ENCODE peak calls at places on chromosomes 2 and 18, in six cellular contexts. One of them, this sample, is unnamed.

GRCh38 chr2:105557021-105557420 is 158.2 kb upstream of the FHL2 start:
- DNase-seq in AG04450: no peak
- DNase-seq in lower leg skin: peak; percentile 67
- DNase-seq in heart right ventricle: peak; percentile 48
- DNase-seq in NB4: no peak
- DNase-seq in GM06990: no peak
- DNase-seq in this sample: no peak

GRCh38 chr2:234745347-234745746 is 206.5 kb upstream of the SH3BP4 start:
- DNase-seq in GM06990: no peak
- DNase-seq in heart right ventricle: no peak
- DNase-seq in NB4: no peak
- DNase-seq in AG04450: no peak
- DNase-seq in lower leg skin: no peak
- DNase-seq in this sample: no peak

GRCh38 chr2:235618039-235618438 is 124.2 kb downstream of the AGAP1 start:
- DNase-seq in AG04450: peak; percentile 58
- DNase-seq in GM06990: no peak
- DNase-seq in heart right ventricle: no peak
- DNase-seq in NB4: no peak
- DNase-seq in lower leg skin: no peak
- DNase-seq in this sample: peak; percentile 80

GRCh38 chr2:163715199-163715598 is 20.6 kb downstream of the FIGN start:
- DNase-seq in lower leg skin: no peak
- DNase-seq in heart right ventricle: no peak
- DNase-seq in NB4: no peak
- DNase-seq in AG04450: no peak
- DNase-seq in GM06990: no peak
- DNase-seq in this sample: no peak

GRCh38 chr2:98903767-98904485 is 32.1 kb downstream of the CRACDL start:
- DNase-seq in GM06990: no peak
- DNase-seq in heart right ventricle: no peak
- DNase-seq in lower leg skin: peak; percentile 58
- DNase-seq in NB4: no peak
- DNase-seq in AG04450: no peak
- DNase-seq in this sample: no peak

GRCh38 chr2:123768233-123768632 is 256.9 kb upstream of the CNTNAP5 start:
- DNase-seq in heart right ventricle: no peak
- DNase-seq in AG04450: no peak
- DNase-seq in NB4: no peak
- DNase-seq in lower leg skin: no peak
- DNase-seq in GM06990: no peak
- DNase-seq in this sample: no peak

GRCh38 chr2:152580722-152581121 is 136.5 kb downstream of the PRPF40A start:
- DNase-seq in GM06990: no peak
- DNase-seq in heart right ventricle: no peak
- DNase-seq in NB4: no peak
- DNase-seq in AG04450: no peak
- DNase-seq in lower leg skin: no peak
- DNase-seq in this sample: peak; percentile 53

GRCh38 chr2:147463881-147464520 is 380.8 kb upstream of the ACVR2A start:
- DNase-seq in NB4: no peak
- DNase-seq in AG04450: no peak
- DNase-seq in heart right ventricle: no peak
- DNase-seq in lower leg skin: no peak
- DNase-seq in GM06990: no peak
- DNase-seq in this sample: no peak

GRCh38 chr18:10386049-10386448 is 68.4 kb upstream of the APCDD1 start:
- DNase-seq in heart right ventricle: no peak
- DNase-seq in GM06990: no peak
- DNase-seq in AG04450: no peak
- DNase-seq in NB4: no peak
- DNase-seq in lower leg skin: no peak
- DNase-seq in this sample: no peak

GRCh38 chr2:223941579-223942277 is 3.4 kb downstream of the WDFY1 start:
- DNase-seq in NB4: no peak
- DNase-seq in GM06990: peak; percentile 47
- DNase-seq in heart right ventricle: no peak
- DNase-seq in AG04450: no peak
- DNase-seq in lower leg skin: no peak
- DNase-seq in this sample: peak; percentile 94

GRCh38 chr2:165804719-165805118 is 10.7 kb upstream of the GALNT3 start:
- DNase-seq in heart right ventricle: no peak
- DNase-seq in GM06990: no peak
- DNase-seq in NB4: no peak
- DNase-seq in lower leg skin: no peak
- DNase-seq in AG04450: no peak
- DNase-seq in this sample: no peak

GRCh38 chr18:47908523-47909039 is 21.9 kb downstream of the SMAD2 start:
- DNase-seq in lower leg skin: no peak
- DNase-seq in NB4: no peak
- DNase-seq in GM06990: no peak
- DNase-seq in AG04450: no peak
- DNase-seq in heart right ventricle: no peak
- DNase-seq in this sample: no peak

GRCh38 chr2:199975297-199975895 is 20.0 kb downstream of the MAIP1 start:
- DNase-seq in heart right ventricle: no peak
- DNase-seq in AG04450: no peak
- DNase-seq in lower leg skin: no peak
- DNase-seq in NB4: no peak
- DNase-seq in GM06990: no peak
- DNase-seq in this sample: peak; percentile 81

GRCh38 chr2:219405958-219406860 is 12.0 kb upstream of the DES start:
- DNase-seq in heart right ventricle: no peak
- DNase-seq in AG04450: no peak
- DNase-seq in lower leg skin: no peak
- DNase-seq in NB4: no peak
- DNase-seq in GM06990: no peak
- DNase-seq in this sample: peak; percentile 8

GRCh38 chr2:219684721-219685689 is 57.6 kb downstream of the SLC4A3 start:
- DNase-seq in lower leg skin: peak; percentile 91
- DNase-seq in AG04450: no peak
- DNase-seq in heart right ventricle: peak; percentile 50
- DNase-seq in GM06990: peak; percentile 72
- DNase-seq in NB4: peak; percentile 68
- DNase-seq in this sample: peak; percentile 92

GRCh38 chr2:48715042-48715899 is 40.3 kb downstream of the LHCGR start:
- DNase-seq in AG04450: peak; percentile 93
- DNase-seq in lower leg skin: no peak
- DNase-seq in GM06990: no peak
- DNase-seq in heart right ventricle: peak; percentile 6
- DNase-seq in NB4: no peak
- DNase-seq in this sample: peak; percentile 4

GRCh38 chr18:51603551-51603950 is 406.1 kb upstream of the MEX3C start:
- DNase-seq in lower leg skin: no peak
- DNase-seq in NB4: no peak
- DNase-seq in AG04450: no peak
- DNase-seq in heart right ventricle: no peak
- DNase-seq in GM06990: no peak
- DNase-seq in this sample: no peak

GRCh38 chr2:241843321-241844065 is 15.2 kb downstream of the PDCD1 start:
- DNase-seq in lower leg skin: peak; percentile 86
- DNase-seq in NB4: no peak
- DNase-seq in AG04450: no peak
- DNase-seq in GM06990: peak; percentile 9
- DNase-seq in heart right ventricle: no peak
- DNase-seq in this sample: no peak

GRCh38 chr2:219497495-219498279 is 1.0 kb upstream of the GMPPA start:
- DNase-seq in NB4: peak; percentile 76
- DNase-seq in heart right ventricle: peak; percentile 88
- DNase-seq in GM06990: peak; percentile 47
- DNase-seq in AG04450: peak; percentile 46
- DNase-seq in lower leg skin: peak; percentile 97
- DNase-seq in this sample: peak; percentile 78

GRCh38 chr2:202339052-202339870 is 36.9 kb upstream of the BMPR2 start:
- DNase-seq in AG04450: peak; percentile 11
- DNase-seq in lower leg skin: no peak
- DNase-seq in GM06990: no peak
- DNase-seq in NB4: no peak
- DNase-seq in heart right ventricle: no peak
- DNase-seq in this sample: peak; percentile 54

GRCh38 chr2:1736045-1736444 is 8.3 kb downstream of the PXDN start:
- DNase-seq in AG04450: no peak
- DNase-seq in lower leg skin: no peak
- DNase-seq in NB4: no peak
- DNase-seq in GM06990: no peak
- DNase-seq in heart right ventricle: no peak
- DNase-seq in this sample: peak; percentile 78

GRCh38 chr2:240556553-240557100 is 1.2 kb downstream of the ANKMY1 start:
- DNase-seq in NB4: peak; percentile 71
- DNase-seq in lower leg skin: peak; percentile 84
- DNase-seq in GM06990: peak; percentile 60
- DNase-seq in AG04450: no peak
- DNase-seq in heart right ventricle: no peak
- DNase-seq in this sample: no peak

GRCh38 chr2:136248242-136248641 is 130.3 kb upstream of the CXCR4 start:
- DNase-seq in AG04450: no peak
- DNase-seq in NB4: no peak
- DNase-seq in heart right ventricle: no peak
- DNase-seq in GM06990: no peak
- DNase-seq in lower leg skin: no peak
- DNase-seq in this sample: peak; percentile 96

GRCh38 chr2:14016289-14016955 is 616.1 kb upstream of the LRATD1 start:
- DNase-seq in AG04450: no peak
- DNase-seq in heart right ventricle: peak; percentile 11
- DNase-seq in GM06990: no peak
- DNase-seq in lower leg skin: no peak
- DNase-seq in NB4: no peak
- DNase-seq in this sample: no peak

GRCh38 chr2:43199492-43200481 is 26.6 kb downstream of the ZFP36L2 start:
- DNase-seq in AG04450: no peak
- DNase-seq in GM06990: no peak
- DNase-seq in lower leg skin: no peak
- DNase-seq in NB4: peak; percentile 87
- DNase-seq in heart right ventricle: no peak
- DNase-seq in this sample: no peak

GRCh38 chr2:57867730-57868129 is 178.9 kb upstream of the VRK2 start:
- DNase-seq in NB4: no peak
- DNase-seq in GM06990: no peak
- DNase-seq in lower leg skin: no peak
- DNase-seq in AG04450: no peak
- DNase-seq in heart right ventricle: no peak
- DNase-seq in this sample: no peak

GRCh38 chr18:79335833-79336360 is 59.8 kb upstream of the NFATC1 start:
- DNase-seq in lower leg skin: no peak
- DNase-seq in GM06990: no peak
- DNase-seq in heart right ventricle: no peak
- DNase-seq in NB4: no peak
- DNase-seq in AG04450: no peak
- DNase-seq in this sample: no peak

GRCh38 chr2:126657146-126657635 is 1.2 kb downstream of the GYPC start:
- DNase-seq in AG04450: peak; percentile 92
- DNase-seq in NB4: peak; percentile 90
- DNase-seq in GM06990: peak; percentile 51
- DNase-seq in lower leg skin: peak; percentile 88
- DNase-seq in heart right ventricle: peak; percentile 52
- DNase-seq in this sample: peak; percentile 92

GRCh38 chr2:138579556-138579955 is 78.0 kb downstream of the SPOPL start:
- DNase-seq in heart right ventricle: no peak
- DNase-seq in AG04450: no peak
- DNase-seq in NB4: no peak
- DNase-seq in lower leg skin: no peak
- DNase-seq in GM06990: no peak
- DNase-seq in this sample: no peak

GRCh38 chr2:192813341-192813740 is 618.6 kb upstream of the TMEFF2 start:
- DNase-seq in lower leg skin: no peak
- DNase-seq in AG04450: no peak
- DNase-seq in GM06990: no peak
- DNase-seq in NB4: no peak
- DNase-seq in heart right ventricle: no peak
- DNase-seq in this sample: no peak

GRCh38 chr2:219209818-219210571 is 3.4 kb downstream of the ZFAND2B start:
- DNase-seq in GM06990: no peak
- DNase-seq in NB4: no peak
- DNase-seq in heart right ventricle: no peak
- DNase-seq in lower leg skin: peak; percentile 75
- DNase-seq in AG04450: no peak
- DNase-seq in this sample: no peak

GRCh38 chr2:178761759-178762371 is 45.4 kb downstream of the TTN start:
- DNase-seq in NB4: peak; percentile 60
- DNase-seq in heart right ventricle: no peak
- DNase-seq in AG04450: peak; percentile 6
- DNase-seq in lower leg skin: no peak
- DNase-seq in GM06990: no peak
- DNase-seq in this sample: peak; percentile 72

GRCh38 chr2:9095690-9096089 is 92.2 kb upstream of the MBOAT2 start:
- DNase-seq in NB4: no peak
- DNase-seq in GM06990: no peak
- DNase-seq in lower leg skin: no peak
- DNase-seq in AG04450: no peak
- DNase-seq in heart right ventricle: peak; percentile 60
- DNase-seq in this sample: peak; percentile 49

GRCh38 chr2:197576631-197577030 is 60.8 kb downstream of the MOB4 start:
- DNase-seq in GM06990: no peak
- DNase-seq in lower leg skin: no peak
- DNase-seq in AG04450: no peak
- DNase-seq in heart right ventricle: peak; percentile 17
- DNase-seq in NB4: no peak
- DNase-seq in this sample: peak; percentile 67

GRCh38 chr18:62720766-62721613 is 5.6 kb downstream of the PHLPP1 start:
- DNase-seq in NB4: no peak
- DNase-seq in GM06990: no peak
- DNase-seq in heart right ventricle: no peak
- DNase-seq in AG04450: no peak
- DNase-seq in lower leg skin: no peak
- DNase-seq in this sample: no peak

GRCh38 chr2:28377201-28377816 is 15.3 kb upstream of the FOSL2 start:
- DNase-seq in lower leg skin: no peak
- DNase-seq in AG04450: no peak
- DNase-seq in GM06990: no peak
- DNase-seq in NB4: peak; percentile 42
- DNase-seq in heart right ventricle: no peak
- DNase-seq in this sample: no peak
- H3K4me3 ChIP-seq in lower leg skin: no peak overlapping the region
- H3K4me3 ChIP-seq in AG04450: no peak overlapping the region
- H3K4me3 ChIP-seq in GM06990: no peak overlapping the region
- H3K4me3 ChIP-seq in NB4: no peak overlapping the region
- H3K4me3 ChIP-seq in heart right ventricle: no peak overlapping the region
- H3K4me3 ChIP-seq in this sample: no peak overlapping the region

GRCh38 chr2:37343537-37344434 is 644 bp upstream of the QPCT start:
- DNase-seq in AG04450: no peak
- DNase-seq in heart right ventricle: peak; percentile 30
- DNase-seq in lower leg skin: no peak
- DNase-seq in GM06990: no peak
- DNase-seq in NB4: peak; percentile 51
- DNase-seq in this sample: peak; percentile 62
- TF ChIP-seq CTCF in AG04450: peak; percentile 57
- TF ChIP-seq CTCF in heart right ventricle: peak; percentile 32
- TF ChIP-seq CTCF in lower leg skin: no peak
- TF ChIP-seq CTCF in GM06990: peak; percentile 10
- TF ChIP-seq CTCF in NB4: peak; percentile 20
- TF ChIP-seq CTCF in this sample: peak; percentile 44

GRCh38 chr2:132009177-132009873 is 152.4 kb downstream of the ANKRD30BL start:
- DNase-seq in GM06990: no peak
- DNase-seq in NB4: no peak
- DNase-seq in heart right ventricle: no peak
- DNase-seq in AG04450: no peak
- DNase-seq in lower leg skin: no peak
- DNase-seq in this sample: no peak
- H3K4me3 ChIP-seq in GM06990: no peak overlapping the region
- H3K4me3 ChIP-seq in NB4: no peak overlapping the region
- H3K4me3 ChIP-seq in heart right ventricle: no peak overlapping the region
- H3K4me3 ChIP-seq in AG04450: no peak overlapping the region
- H3K4me3 ChIP-seq in lower leg skin: no peak overlapping the region
- H3K4me3 ChIP-seq in this sample: no peak overlapping the region

GRCh38 chr2:102166189-102166845 is 20.5 kb upstream of the IL1RL2 start:
- DNase-seq in NB4: peak; percentile 19
- DNase-seq in heart right ventricle: peak; percentile 35
- DNase-seq in AG04450: no peak
- DNase-seq in GM06990: no peak
- DNase-seq in lower leg skin: no peak
- DNase-seq in this sample: peak; percentile 58
- TF ChIP-seq CTCF in NB4: no peak
- TF ChIP-seq CTCF in heart right ventricle: peak; percentile 51
- TF ChIP-seq CTCF in AG04450: peak; percentile 64
- TF ChIP-seq CTCF in GM06990: no peak
- TF ChIP-seq CTCF in lower leg skin: no peak
- TF ChIP-seq CTCF in this sample: peak; percentile 40